ENCODE peak calls at places on chromosomes 1 and 21, in seven cellular contexts. J, Q, V, S, I, B and N are unnamed samples.

GRCh38 chr1:41672173-41672572 is 187.7 kb upstream of the EDN2 start:
- DNase-seq in J (peak), Q (no peak), V (no peak), S (peak), I (no peak), B (no peak), N (peak)

GRCh38 chr1:202017385-202018225 is 7.2 kb downstream of the ELF3 start:
- DNase-seq in J (peak), Q (no peak), V (no peak), S (no peak), I (peak), B (no peak), N (no peak)

GRCh38 chr1:12604114-12604874 is 13.7 kb downstream of the DHRS3 start:
- DNase-seq in J (no peak), Q (no peak), V (no peak), S (peak), I (no peak), B (peak), N (peak)

GRCh38 chr1:218481116-218481775 is 136.1 kb downstream of the TGFB2 start:
- DNase-seq in J (no peak), Q (no peak), V (no peak), S (no peak), I (no peak), B (no peak), N (no peak)

GRCh38 chr21:34166468-34166867 is 93.1 kb downstream of the MRPS6 start:
- DNase-seq in J (no peak), Q (no peak), V (no peak), S (no peak), I (no peak), B (no peak), N (no peak)

GRCh38 chr1:244048566-244049141 is 2.4 kb upstream of the ZBTB18 start:
- DNase-seq in J (no peak), Q (peak), V (no peak), S (no peak), I (no peak), B (no peak), N (peak)

GRCh38 chr1:39833121-39833520 is 44.5 kb upstream of the BMP8B start:
- DNase-seq in J (no peak), Q (no peak), V (no peak), S (no peak), I (no peak), B (no peak), N (no peak)

GRCh38 chr21:18443085-18443484 is 39.5 kb upstream of the TMPRSS15 start:
- DNase-seq in J (no peak), Q (no peak), V (no peak), S (no peak), I (no peak), B (no peak), N (no peak)

GRCh38 chr1:228512852-228513243 is 25.7 kb downstream of the RNF187 start:
- DNase-seq in J (no peak), Q (no peak), V (no peak), S (no peak), I (no peak), B (no peak), N (no peak)

GRCh38 chr1:215672482-215672881 is 105.4 kb downstream of the KCTD3 start:
- DNase-seq in J (no peak), Q (no peak), V (no peak), S (no peak), I (no peak), B (no peak), N (no peak)

GRCh38 chr1:45643978-45644377 is 20.1 kb upstream of the CCDC17 start:
- DNase-seq in J (no peak), Q (no peak), V (no peak), S (no peak), I (no peak), B (no peak), N (no peak)

GRCh38 chr1:44103270-44104131 is 15.1 kb upstream of the KLF17 start:
- DNase-seq in J (no peak), Q (no peak), V (peak), S (peak), I (no peak), B (no peak), N (no peak)
- TF ChIP-seq CTCF in J (no peak), Q (no peak), V (no peak), S (peak), I (no peak), B (no peak), N (no peak)

GRCh38 chr1:204600203-204600602 is 84.0 kb downstream of the MDM4 start:
- DNase-seq in J (no peak), Q (no peak), V (no peak), S (no peak), I (no peak), B (no peak), N (no peak)

GRCh38 chr1:204600968-204601367 is 84.6 kb downstream of the LRRN2 start:
- DNase-seq in J (no peak), Q (no peak), V (no peak), S (no peak), I (no peak), B (no peak), N (peak)

GRCh38 chr1:204599098-204599497 is 82.9 kb downstream of the MDM4 start:
- DNase-seq in J (no peak), Q (no peak), V (no peak), S (no peak), I (no peak), B (no peak), N (no peak)

GRCh38 chr1:204598319-204598969 is 82.2 kb downstream of the MDM4 start:
- DNase-seq in J (no peak), Q (no peak), V (no peak), S (no peak), I (no peak), B (no peak), N (no peak)

DNA sequence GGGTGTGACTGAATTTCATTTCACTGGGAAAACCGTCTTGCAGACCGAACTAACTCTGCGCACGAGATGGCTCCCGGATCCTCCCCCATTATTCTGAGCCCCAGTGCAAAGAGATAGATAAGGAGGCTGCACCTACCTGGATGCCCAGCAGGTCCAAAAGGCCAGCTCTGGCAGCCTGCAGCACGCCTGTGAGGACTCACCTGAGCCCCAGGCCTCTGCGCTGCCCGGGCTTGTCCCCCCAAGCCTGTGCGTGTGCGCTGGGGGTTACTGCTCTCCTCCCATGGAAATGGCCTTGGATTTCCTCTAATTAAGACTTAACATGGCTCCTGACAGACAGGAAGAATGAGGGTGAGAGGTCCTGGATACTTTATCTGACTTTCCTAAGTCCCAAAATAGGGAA is 83.4 kb downstream of the MDM4 start:
- DNase-seq in J (no peak), Q (no peak), V (no peak), S (peak), I (no peak), B (no peak), N (no peak)
- TF ChIP-seq CTCF in J (no peak), Q (no peak), V (no peak), S (no peak), I (no peak), B (no peak), N (no peak)

GRCh38 chr1:154752273-154753030 is 117.6 kb downstream of the KCNN3 start:
- DNase-seq in J (no peak), Q (no peak), V (no peak), S (no peak), I (no peak), B (no peak), N (no peak)
- TF ChIP-seq CTCF in J (no peak), Q (no peak), V (no peak), S (no peak), I (no peak), B (no peak), N (no peak)

GRCh38 chr1:192445849-192446489 is 129.2 kb downstream of the RGS21 start:
- DNase-seq in J (no peak), Q (no peak), V (peak), S (peak), I (no peak), B (peak), N (peak)
- TF ChIP-seq CTCF in J (peak), Q (peak), V (peak), S (peak), I (peak), B (peak), N (peak)

GRCh38 chr1:241627453-241628329 is 12.5 kb downstream of the CHML start:
- DNase-seq in J (no peak), Q (no peak), V (no peak), S (peak), I (no peak), B (no peak), N (no peak)
- TF ChIP-seq CTCF in J (peak), Q (peak), V (no peak), S (peak), I (peak), B (no peak), N (peak)

DNA sequence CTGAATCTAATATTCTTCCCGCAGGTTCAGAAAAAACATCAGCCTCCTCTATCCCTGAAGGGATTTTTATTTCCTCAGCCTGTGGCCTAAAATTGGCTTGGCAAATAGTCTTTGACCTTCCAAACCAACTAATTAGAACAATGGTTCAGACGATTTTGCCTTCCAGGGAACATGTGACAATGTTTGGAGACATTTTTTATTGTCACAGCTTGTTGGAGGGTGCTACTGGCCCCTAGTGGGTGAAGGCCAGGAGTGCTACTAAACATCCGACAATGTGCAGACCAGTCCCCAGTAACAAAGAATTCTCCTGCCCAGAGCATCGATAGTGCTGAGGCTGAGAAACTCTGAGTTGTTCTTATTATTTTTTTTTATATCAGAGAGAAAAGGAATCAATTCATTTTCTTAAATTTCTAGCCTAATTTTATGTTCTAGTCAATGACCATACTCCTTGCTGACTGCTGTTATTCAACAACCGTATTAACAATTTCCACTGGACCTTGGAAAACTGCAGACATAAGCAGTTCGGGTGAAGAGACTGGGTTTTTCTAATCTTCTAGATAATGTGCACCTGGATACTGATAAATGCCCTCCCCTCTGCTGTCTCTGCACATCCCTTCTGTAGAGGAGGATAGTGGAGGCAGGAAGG is 280.7 kb downstream of the LMX1A start:
- DNase-seq in J (no peak), Q (no peak), V (peak), S (peak), I (no peak), B (no peak), N (peak)
- TF ChIP-seq CTCF in J (peak), Q (no peak), V (no peak), S (peak), I (peak), B (peak), N (peak)